ENCODE peak calls at places on chromosomes 6 and 20, in six cellular contexts. One of them, this sample, is unnamed.

GRCh38 chr6:169955796-169956493 is 204.5 kb downstream of the ERMARD start:
- DNase-seq in mucosa of descending colon: no peak
- DNase-seq in HAP-1: no peak
- DNase-seq in breast epithelium: no peak
- DNase-seq in esophagus squamous epithelium: no peak
- DNase-seq in CD4-positive, CD25-positive, alpha-beta regulatory T cell: no peak
- DNase-seq in this sample: no peak

GRCh38 chr20:8132632-8133587 is 844 bp downstream of the PLCB1 start:
- DNase-seq in mucosa of descending colon: peak; percentile 22
- DNase-seq in HAP-1: no peak
- DNase-seq in breast epithelium: peak; percentile 58
- DNase-seq in esophagus squamous epithelium: no peak
- DNase-seq in CD4-positive, CD25-positive, alpha-beta regulatory T cell: no peak
- DNase-seq in this sample: peak; percentile 50

GRCh38 chr20:5168582-5169396 is 42.0 kb downstream of the CDS2 start:
- DNase-seq in mucosa of descending colon: no peak
- DNase-seq in HAP-1: no peak
- DNase-seq in breast epithelium: no peak
- DNase-seq in esophagus squamous epithelium: no peak
- DNase-seq in CD4-positive, CD25-positive, alpha-beta regulatory T cell: no peak
- DNase-seq in this sample: no peak

GRCh38 chr6:12174878-12175277 is 115.3 kb upstream of the EDN1 start:
- DNase-seq in mucosa of descending colon: no peak
- DNase-seq in HAP-1: no peak
- DNase-seq in breast epithelium: no peak
- DNase-seq in esophagus squamous epithelium: no peak
- DNase-seq in CD4-positive, CD25-positive, alpha-beta regulatory T cell: no peak
- DNase-seq in this sample: no peak

GRCh38 chr20:49775229-49775693 is 37.4 kb upstream of the SLC9A8 start:
- DNase-seq in mucosa of descending colon: peak; percentile 79
- DNase-seq in HAP-1: no peak
- DNase-seq in breast epithelium: no peak
- DNase-seq in esophagus squamous epithelium: no peak
- DNase-seq in CD4-positive, CD25-positive, alpha-beta regulatory T cell: no peak
- DNase-seq in this sample: no peak

GRCh38 chr6:43149260-43149659 is 21.8 kb upstream of the SRF start:
- DNase-seq in mucosa of descending colon: no peak
- DNase-seq in HAP-1: no peak
- DNase-seq in breast epithelium: no peak
- DNase-seq in esophagus squamous epithelium: no peak
- DNase-seq in CD4-positive, CD25-positive, alpha-beta regulatory T cell: no peak
- DNase-seq in this sample: no peak

GRCh38 chr6:108844632-108845031 is 3.6 kb upstream of the ARMC2 start:
- DNase-seq in mucosa of descending colon: no peak
- DNase-seq in HAP-1: no peak
- DNase-seq in breast epithelium: no peak
- DNase-seq in esophagus squamous epithelium: no peak
- DNase-seq in CD4-positive, CD25-positive, alpha-beta regulatory T cell: no peak
- DNase-seq in this sample: no peak

GRCh38 chr6:43909474-43910148 is 139.6 kb downstream of the VEGFA start:
- DNase-seq in mucosa of descending colon: no peak
- DNase-seq in HAP-1: no peak
- DNase-seq in breast epithelium: no peak
- DNase-seq in esophagus squamous epithelium: no peak
- DNase-seq in CD4-positive, CD25-positive, alpha-beta regulatory T cell: no peak
- DNase-seq in this sample: no peak

GRCh38 chr20:11091496-11091895 is 417.7 kb upstream of the JAG1 start:
- DNase-seq in mucosa of descending colon: no peak
- DNase-seq in HAP-1: no peak
- DNase-seq in breast epithelium: no peak
- DNase-seq in esophagus squamous epithelium: no peak
- DNase-seq in CD4-positive, CD25-positive, alpha-beta regulatory T cell: no peak
- DNase-seq in this sample: no peak

GRCh38 chr6:135985471-135985870 is 134.0 kb downstream of the PDE7B start:
- DNase-seq in mucosa of descending colon: no peak
- DNase-seq in HAP-1: no peak
- DNase-seq in breast epithelium: no peak
- DNase-seq in esophagus squamous epithelium: no peak
- DNase-seq in CD4-positive, CD25-positive, alpha-beta regulatory T cell: no peak
- DNase-seq in this sample: no peak

GRCh38 chr6:24432611-24433010 is 29.9 kb downstream of the MRS2 start:
- DNase-seq in mucosa of descending colon: no peak
- DNase-seq in HAP-1: no peak
- DNase-seq in breast epithelium: no peak
- DNase-seq in esophagus squamous epithelium: no peak
- DNase-seq in CD4-positive, CD25-positive, alpha-beta regulatory T cell: no peak
- DNase-seq in this sample: no peak

GRCh38 chr6:43763133-43763797 is 6.7 kb upstream of the VEGFA start:
- DNase-seq in mucosa of descending colon: no peak
- DNase-seq in HAP-1: no peak
- DNase-seq in breast epithelium: no peak
- DNase-seq in esophagus squamous epithelium: no peak
- DNase-seq in CD4-positive, CD25-positive, alpha-beta regulatory T cell: no peak
- DNase-seq in this sample: no peak

GRCh38 chr6:26338810-26339209 is 26.2 kb upstream of the BTN3A2 start:
- DNase-seq in mucosa of descending colon: no peak
- DNase-seq in HAP-1: no peak
- DNase-seq in breast epithelium: no peak
- DNase-seq in esophagus squamous epithelium: no peak
- DNase-seq in CD4-positive, CD25-positive, alpha-beta regulatory T cell: no peak
- DNase-seq in this sample: no peak
- H3K4me1 ChIP-seq in mucosa of descending colon: no peaks in the 10 kb centered on the region
- H3K4me1 ChIP-seq in HAP-1: peaks cover 9% of the 10 kb centered on the region
- H3K4me1 ChIP-seq in breast epithelium: no peaks in the 10 kb centered on the region
- H3K4me1 ChIP-seq in esophagus squamous epithelium: no peaks in the 10 kb centered on the region
- H3K4me1 ChIP-seq in CD4-positive, CD25-positive, alpha-beta regulatory T cell: peaks cover 5% of the 10 kb centered on the region
- H3K4me1 ChIP-seq in this sample: peaks cover 18% of the 10 kb centered on the region

GRCh38 chr20:46977204-46977603 is 82.6 kb downstream of the EYA2 start:
- DNase-seq in mucosa of descending colon: no peak
- DNase-seq in HAP-1: no peak
- DNase-seq in breast epithelium: no peak
- DNase-seq in esophagus squamous epithelium: no peak
- DNase-seq in CD4-positive, CD25-positive, alpha-beta regulatory T cell: no peak
- DNase-seq in this sample: no peak

GRCh38 chr20:46977909-46978588 is 83.4 kb downstream of the EYA2 start:
- DNase-seq in mucosa of descending colon: no peak
- DNase-seq in HAP-1: no peak
- DNase-seq in breast epithelium: no peak
- DNase-seq in esophagus squamous epithelium: no peak
- DNase-seq in CD4-positive, CD25-positive, alpha-beta regulatory T cell: no peak
- DNase-seq in this sample: no peak

GRCh38 chr20:46979603-46980241 is 85.1 kb downstream of the EYA2 start:
- DNase-seq in mucosa of descending colon: no peak
- DNase-seq in HAP-1: no peak
- DNase-seq in breast epithelium: no peak
- DNase-seq in esophagus squamous epithelium: no peak
- DNase-seq in CD4-positive, CD25-positive, alpha-beta regulatory T cell: peak; percentile 86
- DNase-seq in this sample: no peak

GRCh38 chr20:46981184-46981583 is 86.5 kb downstream of the EYA2 start:
- DNase-seq in mucosa of descending colon: no peak
- DNase-seq in HAP-1: no peak
- DNase-seq in breast epithelium: no peak
- DNase-seq in esophagus squamous epithelium: no peak
- DNase-seq in CD4-positive, CD25-positive, alpha-beta regulatory T cell: no peak
- DNase-seq in this sample: no peak

DNA sequence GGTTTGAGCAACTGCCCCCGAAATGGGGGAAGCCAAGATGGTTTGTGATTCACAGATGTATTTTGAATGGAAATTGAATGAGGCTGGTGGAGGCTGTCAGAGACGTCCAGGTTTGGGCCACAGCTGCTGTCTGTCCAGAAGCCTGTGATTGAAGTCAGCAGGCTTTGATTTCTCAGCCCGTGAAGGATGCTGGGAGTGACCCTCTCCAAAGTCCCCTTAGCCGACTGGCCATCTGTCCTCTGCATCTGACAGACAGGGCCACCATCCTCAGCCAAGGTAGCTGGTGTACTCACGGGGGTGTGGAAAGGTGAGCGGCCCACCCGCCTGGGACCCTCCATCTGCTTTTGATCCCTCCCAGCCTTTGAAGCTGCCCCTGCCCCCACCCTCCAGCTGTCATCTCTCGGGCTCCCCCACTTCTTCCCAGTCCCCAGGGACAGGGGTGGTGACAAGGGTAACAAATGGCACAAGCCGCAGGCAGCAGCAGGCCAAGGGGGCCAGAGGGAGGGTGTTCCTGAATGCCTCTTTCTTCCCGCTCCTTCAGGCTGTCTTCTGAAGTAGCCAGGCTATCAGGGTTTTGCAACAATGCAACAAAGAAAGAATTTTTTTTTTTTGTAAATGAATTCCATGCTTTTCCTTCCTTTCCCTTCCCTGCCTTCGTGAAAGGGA is 84.4 kb downstream of the EYA2 start:
- DNase-seq in mucosa of descending colon: no peak
- DNase-seq in HAP-1: no peak
- DNase-seq in breast epithelium: no peak
- DNase-seq in esophagus squamous epithelium: no peak
- DNase-seq in CD4-positive, CD25-positive, alpha-beta regulatory T cell: no peak
- DNase-seq in this sample: no peak
- H3K4me1 ChIP-seq in mucosa of descending colon: no peaks in the 10 kb centered on the region
- H3K4me1 ChIP-seq in HAP-1: no peaks in the 10 kb centered on the region
- H3K4me1 ChIP-seq in breast epithelium: peaks cover 15% of the 10 kb centered on the region
- H3K4me1 ChIP-seq in esophagus squamous epithelium: peaks cover 22% of the 10 kb centered on the region
- H3K4me1 ChIP-seq in CD4-positive, CD25-positive, alpha-beta regulatory T cell: no peaks in the 10 kb centered on the region
- H3K4me1 ChIP-seq in this sample: no peaks in the 10 kb centered on the region

GRCh38 chr6:30782425-30783014 is 38.2 kb upstream of the IER3 start:
- DNase-seq in mucosa of descending colon: no peak
- DNase-seq in HAP-1: no peak
- DNase-seq in breast epithelium: no peak
- DNase-seq in esophagus squamous epithelium: no peak
- DNase-seq in CD4-positive, CD25-positive, alpha-beta regulatory T cell: no peak
- DNase-seq in this sample: no peak

GRCh38 chr6:30779850-30780641 is 35.7 kb upstream of the IER3 start:
- DNase-seq in mucosa of descending colon: no peak
- DNase-seq in HAP-1: no peak
- DNase-seq in breast epithelium: no peak
- DNase-seq in esophagus squamous epithelium: no peak
- DNase-seq in CD4-positive, CD25-positive, alpha-beta regulatory T cell: no peak
- DNase-seq in this sample: no peak

GRCh38 chr6:30781697-30782424 is 37.5 kb upstream of the IER3 start:
- DNase-seq in mucosa of descending colon: peak; percentile 98
- DNase-seq in HAP-1: no peak
- DNase-seq in breast epithelium: peak; percentile 98
- DNase-seq in esophagus squamous epithelium: peak; percentile 43
- DNase-seq in CD4-positive, CD25-positive, alpha-beta regulatory T cell: no peak
- DNase-seq in this sample: no peak

GRCh38 chr6:30781362-30781696 is 37.0 kb upstream of the IER3 start:
- DNase-seq in mucosa of descending colon: no peak
- DNase-seq in HAP-1: no peak
- DNase-seq in breast epithelium: no peak
- DNase-seq in esophagus squamous epithelium: no peak
- DNase-seq in CD4-positive, CD25-positive, alpha-beta regulatory T cell: no peak
- DNase-seq in this sample: no peak

GRCh38 chr6:30780642-30780920 is 36.2 kb upstream of the IER3 start:
- DNase-seq in mucosa of descending colon: no peak
- DNase-seq in HAP-1: no peak
- DNase-seq in breast epithelium: no peak
- DNase-seq in esophagus squamous epithelium: no peak
- DNase-seq in CD4-positive, CD25-positive, alpha-beta regulatory T cell: no peak
- DNase-seq in this sample: no peak
- H3K4me1 ChIP-seq in mucosa of descending colon: peaks cover 45% of the 10 kb centered on the region
- H3K4me1 ChIP-seq in HAP-1: peaks cover 3% of the 10 kb centered on the region
- H3K4me1 ChIP-seq in breast epithelium: peaks cover 21% of the 10 kb centered on the region
- H3K4me1 ChIP-seq in esophagus squamous epithelium: peaks cover 34% of the 10 kb centered on the region
- H3K4me1 ChIP-seq in CD4-positive, CD25-positive, alpha-beta regulatory T cell: no peaks in the 10 kb centered on the region
- H3K4me1 ChIP-seq in this sample: peaks cover 3% of the 10 kb centered on the region

GRCh38 chr6:30511147-30511546 is 21.8 kb downstream of the HLA-E start:
- DNase-seq in mucosa of descending colon: no peak
- DNase-seq in HAP-1: no peak
- DNase-seq in breast epithelium: no peak
- DNase-seq in esophagus squamous epithelium: no peak
- DNase-seq in CD4-positive, CD25-positive, alpha-beta regulatory T cell: no peak
- DNase-seq in this sample: no peak

GRCh38 chr6:30507849-30508843 is 18.8 kb downstream of the HLA-E start:
- DNase-seq in mucosa of descending colon: no peak
- DNase-seq in HAP-1: no peak
- DNase-seq in breast epithelium: no peak
- DNase-seq in esophagus squamous epithelium: no peak
- DNase-seq in CD4-positive, CD25-positive, alpha-beta regulatory T cell: no peak
- DNase-seq in this sample: no peak

GRCh38 chr6:30513451-30513850 is 24.1 kb downstream of the HLA-E start:
- DNase-seq in mucosa of descending colon: no peak
- DNase-seq in HAP-1: no peak
- DNase-seq in breast epithelium: no peak
- DNase-seq in esophagus squamous epithelium: no peak
- DNase-seq in CD4-positive, CD25-positive, alpha-beta regulatory T cell: no peak
- DNase-seq in this sample: no peak

GRCh38 chr6:30510419-30510818 is 21.1 kb downstream of the HLA-E start:
- DNase-seq in mucosa of descending colon: no peak
- DNase-seq in HAP-1: no peak
- DNase-seq in breast epithelium: no peak
- DNase-seq in esophagus squamous epithelium: no peak
- DNase-seq in CD4-positive, CD25-positive, alpha-beta regulatory T cell: no peak
- DNase-seq in this sample: no peak

GRCh38 chr6:30508890-30509736 is 19.8 kb downstream of the HLA-E start:
- DNase-seq in mucosa of descending colon: no peak
- DNase-seq in HAP-1: no peak
- DNase-seq in breast epithelium: no peak
- DNase-seq in esophagus squamous epithelium: no peak
- DNase-seq in CD4-positive, CD25-positive, alpha-beta regulatory T cell: peak; percentile 90
- DNase-seq in this sample: peak; percentile 72
- H3K4me1 ChIP-seq in mucosa of descending colon: peaks cover 3% of the 10 kb centered on the region
- H3K4me1 ChIP-seq in HAP-1: peaks cover 2% of the 10 kb centered on the region
- H3K4me1 ChIP-seq in breast epithelium: no peaks in the 10 kb centered on the region
- H3K4me1 ChIP-seq in esophagus squamous epithelium: peaks cover 3% of the 10 kb centered on the region
- H3K4me1 ChIP-seq in CD4-positive, CD25-positive, alpha-beta regulatory T cell: peaks cover 57% of the 10 kb centered on the region
- H3K4me1 ChIP-seq in this sample: peaks cover 77% of the 10 kb centered on the region

DNA sequence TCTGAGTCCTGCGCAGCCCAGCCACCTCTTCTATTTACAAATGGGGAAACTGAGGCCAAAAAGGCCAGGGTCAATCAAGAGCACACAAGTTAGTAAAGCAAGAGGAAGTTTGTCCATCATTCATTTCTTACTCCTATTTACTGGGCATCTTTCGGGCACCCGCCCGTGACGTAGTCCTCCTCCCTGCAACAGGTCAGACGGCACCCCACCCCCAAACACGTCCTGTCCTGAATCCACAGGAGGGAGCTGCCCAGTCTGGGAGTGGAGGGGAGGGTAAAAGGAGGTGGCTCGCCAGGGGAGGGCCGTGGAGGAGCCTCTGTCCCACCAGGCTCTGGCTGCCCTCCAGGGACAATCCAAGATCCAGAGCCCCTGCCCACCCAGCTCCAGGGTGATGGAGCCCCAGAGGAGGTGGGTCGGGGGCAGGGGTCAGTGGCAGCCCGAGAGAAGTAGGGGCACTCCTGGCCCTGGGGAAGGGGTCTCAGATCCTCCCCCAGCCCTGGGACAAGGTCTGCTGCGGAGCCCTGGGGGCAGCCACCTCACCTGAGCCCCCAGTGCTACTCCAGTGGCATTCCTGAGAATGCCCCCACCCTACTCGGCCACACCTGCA is 2.5 kb upstream of the LAMA5 start:
- DNase-seq in mucosa of descending colon: no peak
- DNase-seq in HAP-1: no peak
- DNase-seq in breast epithelium: no peak
- DNase-seq in esophagus squamous epithelium: no peak
- DNase-seq in CD4-positive, CD25-positive, alpha-beta regulatory T cell: no peak
- DNase-seq in this sample: no peak
- H3K4me1 ChIP-seq in mucosa of descending colon: peaks cover 25% of the 10 kb centered on the region
- H3K4me1 ChIP-seq in HAP-1: peaks cover 16% of the 10 kb centered on the region
- H3K4me1 ChIP-seq in breast epithelium: peaks cover 43% of the 10 kb centered on the region
- H3K4me1 ChIP-seq in esophagus squamous epithelium: peaks cover 58% of the 10 kb centered on the region
- H3K4me1 ChIP-seq in CD4-positive, CD25-positive, alpha-beta regulatory T cell: peaks cover 25% of the 10 kb centered on the region
- H3K4me1 ChIP-seq in this sample: peaks cover 20% of the 10 kb centered on the region